ENCODE peak calls at places on chromosomes 2 and 18, in four cellular contexts. U, L, O and G are unnamed samples. For H3K4me1, the result is how much of the 10 kb centered on the place peaks cover.

GRCh38 chr2:235850771-235851551 is 317.2 kb downstream of the GBX2 start:
- DNase-seq in U (no peak), L (no peak), O (no peak), G (no peak)

GRCh38 chr18:35131387-35132283 is 90.4 kb downstream of the MAPRE2 start:
- DNase-seq in U (no peak), L (no peak), O (no peak), G (no peak)

GRCh38 chr18:8607776-8608682 is 1.2 kb upstream of the RAB12 start:
- DNase-seq in U (no peak), L (no peak), O (no peak), G (no peak)

GRCh38 chr2:165239230-165239629 is at the start of gene SCN2A:
- DNase-seq in U (no peak), L (no peak), O (peak), G (no peak)

GRCh38 chr2:45771251-45771650 is 119.8 kb downstream of the PRKCE start:
- DNase-seq in U (peak), L (peak), O (no peak), G (no peak)

GRCh38 chr2:173218331-173219056 is 136.2 kb upstream of the CDCA7 start:
- DNase-seq in U (no peak), L (no peak), O (no peak), G (no peak)

GRCh38 chr2:35080231-35080905 is 1275.2 kb upstream of the CRIM1 start:
- DNase-seq in U (no peak), L (no peak), O (peak), G (no peak)

GRCh38 chr18:67783215-67783946 is 266.9 kb upstream of the DSEL start:
- DNase-seq in U (no peak), L (no peak), O (peak), G (no peak)

GRCh38 chr2:12099374-12099773 is 352.9 kb downstream of the LPIN1 start:
- DNase-seq in U (no peak), L (no peak), O (no peak), G (no peak)

GRCh38 chr2:161995553-161996016 is 78.4 kb downstream of the DPP4 start:
- DNase-seq in U (no peak), L (no peak), O (no peak), G (no peak)

GRCh38 chr18:59467497-59467896 is 108.4 kb upstream of the LMAN1 start:
- DNase-seq in U (no peak), L (no peak), O (no peak), G (no peak)

GRCh38 chr18:32773187-32773712 is 427 bp upstream of the KLHL14 start:
- DNase-seq in U (no peak), L (no peak), O (no peak), G (no peak)

GRCh38 chr2:68857855-68858456 is 13.2 kb downstream of the BMP10 start:
- DNase-seq in U (no peak), L (no peak), O (no peak), G (no peak)

GRCh38 chr18:79581911-79582310 is 97.7 kb upstream of the CTDP1 start:
- DNase-seq in U (no peak), L (no peak), O (no peak), G (no peak)

GRCh38 chr2:83582589-83582988 is 876.5 kb downstream of the SUCLG1 start:
- DNase-seq in U (no peak), L (no peak), O (no peak), G (no peak)

GRCh38 chr2:157627594-157628281 is 926 bp downstream of the ACVR1C start:
- DNase-seq in U (peak), L (no peak), O (no peak), G (no peak)

GRCh38 chr2:31055938-31056337 is 82.3 kb downstream of the GALNT14 start:
- DNase-seq in U (no peak), L (no peak), O (no peak), G (no peak)

GRCh38 chr2:8306530-8307351 is 375.1 kb upstream of the ID2 start:
- DNase-seq in U (no peak), L (no peak), O (peak), G (no peak)

GRCh38 chr2:11342561-11343343 is 1.7 kb downstream of the ROCK2 start:
- DNase-seq in U (peak), L (no peak), O (peak), G (no peak)

GRCh38 chr18:26227051-26227672 is 917 bp downstream of the TAF4B start:
- DNase-seq in U (no peak), L (no peak), O (peak), G (no peak)

GRCh38 chr2:10171006-10171800 is 48.7 kb downstream of the RRM2 start:
- DNase-seq in U (no peak), L (no peak), O (no peak), G (no peak)

GRCh38 chr18:51668101-51668500 is 470.6 kb upstream of the MEX3C start:
- DNase-seq in U (peak), L (peak), O (peak), G (no peak)

GRCh38 chr2:232632904-232633412 is 446 bp upstream of the EFHD1 start:
- DNase-seq in U (no peak), L (no peak), O (peak), G (no peak)

GRCh38 chr2:39875914-39876267 is 96.8 kb upstream of the THUMPD2 start:
- DNase-seq in U (no peak), L (no peak), O (peak), G (no peak)

GRCh38 chr2:128396500-128396891 is 77.8 kb upstream of the HS6ST1 start:
- DNase-seq in U (no peak), L (peak), O (no peak), G (no peak)

GRCh38 chr2:1818404-1818803 is 74.1 kb upstream of the PXDN start:
- DNase-seq in U (no peak), L (no peak), O (peak), G (no peak)

GRCh38 chr18:60053747-60054304 is 154.0 kb downstream of the PMAIP1 start:
- DNase-seq in U (no peak), L (no peak), O (peak), G (no peak)

GRCh38 chr2:159133795-159134194 is 152.7 kb downstream of the WDSUB1 start:
- DNase-seq in U (no peak), L (no peak), O (no peak), G (no peak)

GRCh38 chr2:28663359-28663758 is 88.3 kb upstream of the PPP1CB start:
- DNase-seq in U (no peak), L (no peak), O (peak), G (no peak)

GRCh38 chr2:240869956-240870875 is 1.6 kb downstream of the AGXT start:
- DNase-seq in U (no peak), L (no peak), O (no peak), G (no peak)

GRCh38 chr18:43571078-43571689 is 293.9 kb upstream of the SYT4 start:
- DNase-seq in U (no peak), L (no peak), O (peak), G (no peak)

GRCh38 chr2:102520009-102520408 is 47.0 kb downstream of the SLC9A4 start:
- DNase-seq in U (peak), L (no peak), O (peak), G (no peak)

GRCh38 chr18:10312316-10313015 is 142.0 kb upstream of the APCDD1 start:
- DNase-seq in U (no peak), L (no peak), O (no peak), G (peak)

GRCh38 chr2:72921866-72922265 is 4.5 kb downstream of the EMX1 start:
- DNase-seq in U (no peak), L (no peak), O (no peak), G (no peak)

GRCh38 chr2:6990871-6991270 is 73.7 kb downstream of the RNF144A start:
- DNase-seq in U (no peak), L (no peak), O (no peak), G (no peak)

GRCh38 chr18:6624271-6624670 is 105.2 kb upstream of the ARHGAP28 start:
- DNase-seq in U (no peak), L (no peak), O (no peak), G (no peak)

GRCh38 chr18:48975817-48976649 is 25.3 kb upstream of the SMAD7 start:
- DNase-seq in U (peak), L (peak), O (peak), G (no peak)

GRCh38 chr2:29336741-29337340 is 221.6 kb downstream of the CLIP4 start:
- DNase-seq in U (no peak), L (no peak), O (no peak), G (no peak)

DNA sequence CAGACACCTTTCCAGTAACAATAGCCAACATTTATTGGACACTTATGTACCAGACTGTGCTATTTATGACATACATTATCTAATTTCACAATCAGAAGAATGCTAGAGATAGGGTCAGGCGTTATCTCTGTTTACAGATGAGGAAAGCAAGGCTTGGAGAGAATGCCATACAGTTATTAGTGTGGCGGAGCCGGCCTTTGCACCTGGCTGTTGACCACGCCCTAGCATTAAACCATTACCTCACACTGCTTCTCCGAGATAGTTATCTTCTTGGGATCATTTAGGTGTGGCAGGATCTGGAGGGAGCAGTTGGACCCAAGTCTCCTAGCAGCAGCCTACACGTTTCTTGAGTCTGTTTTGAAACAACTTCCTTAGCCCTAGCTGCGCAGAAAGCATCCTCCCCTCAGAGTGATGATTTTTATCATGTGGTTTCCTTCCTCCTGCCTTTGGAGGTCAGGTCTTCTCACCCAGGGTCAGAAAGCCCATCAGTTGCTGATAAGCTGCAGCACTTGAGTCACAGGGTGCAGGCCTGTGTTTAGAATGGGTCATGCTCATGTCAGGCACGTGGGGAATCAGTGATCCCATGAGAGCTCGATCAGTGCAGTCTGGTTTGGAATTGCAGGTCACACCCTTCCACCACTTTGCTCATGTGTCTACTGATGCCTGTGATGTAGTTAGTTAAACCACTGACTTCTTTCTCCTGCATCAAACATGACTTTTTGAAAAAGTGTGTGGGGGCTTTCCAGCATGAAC is 118.2 kb downstream of the SPTBN1 start:
- DNase-seq in U (peak), L (no peak), O (peak), G (no peak)
- H3K4me1 ChIP-seq in U (half or more), L (half or more), O (half or more), G (half or more)

DNA sequence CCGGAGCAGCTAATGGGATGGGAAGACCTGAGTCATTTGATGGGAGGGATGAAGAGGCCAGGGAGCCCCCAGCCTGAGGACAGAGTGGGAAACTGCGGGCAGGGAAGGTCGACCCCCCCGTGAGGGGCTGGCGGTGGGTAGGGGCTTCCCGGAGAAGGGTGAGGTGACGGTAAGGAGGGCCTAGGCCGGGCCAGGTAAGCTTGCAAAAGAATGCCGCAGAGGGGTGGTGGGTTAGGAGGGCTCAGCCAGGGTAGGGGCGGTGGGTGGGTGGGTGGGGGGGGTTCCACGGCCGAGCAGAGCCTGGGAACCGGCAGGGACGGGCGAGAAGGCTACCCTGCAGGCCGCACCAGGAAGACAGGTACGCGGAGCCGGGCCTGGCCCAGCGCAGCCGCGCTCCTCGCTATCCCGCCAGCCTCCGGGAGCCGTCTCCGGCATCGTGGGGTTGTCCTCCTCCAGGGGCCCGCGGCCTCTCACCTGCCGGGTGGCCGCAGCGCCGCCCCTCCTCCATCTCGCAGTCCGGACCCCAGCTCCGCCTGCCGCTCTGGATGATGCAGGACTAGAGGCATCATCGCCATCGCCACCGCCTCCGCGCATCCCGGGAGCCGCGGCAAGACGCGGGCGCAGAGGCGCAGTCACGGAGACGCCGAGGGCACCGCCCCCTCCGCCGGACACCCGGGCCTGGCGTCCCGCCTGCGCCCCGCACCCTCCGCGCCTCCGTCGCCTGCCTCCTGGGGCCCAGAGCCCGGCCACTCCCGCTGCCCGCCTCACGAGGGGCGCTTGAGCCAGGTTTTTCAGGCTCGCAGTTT is at the start of gene GPR75:
- DNase-seq in U (no peak), L (peak), O (no peak), G (no peak)
- H3K4me3 ChIP-seq in U (peak), L (peak), O (no peak), G (peak)

GRCh38 chr2:191870744-191871143 is 23.9 kb upstream of the CAVIN2 start:
- DNase-seq in U (no peak), L (no peak), O (peak), G (no peak)
- TF ChIP-seq CTCF in U (no peak), L (peak), O (no peak), G (no peak)

GRCh38 chr2:64914735-64915509 is 74.3 kb upstream of the SLC1A4 start:
- DNase-seq in U (no peak), L (no peak), O (no peak), G (no peak)
- H3K4me1 ChIP-seq in U (under half), L (under half), O (under half), G (under half)

GRCh38 chr2:48009256-48009655 is 103.0 kb upstream of the FBXO11 start:
- DNase-seq in U (no peak), L (no peak), O (no peak), G (no peak)

GRCh38 chr2:48006094-48006493 is 99.8 kb upstream of the FBXO11 start:
- DNase-seq in U (no peak), L (no peak), O (peak), G (no peak)

DNA sequence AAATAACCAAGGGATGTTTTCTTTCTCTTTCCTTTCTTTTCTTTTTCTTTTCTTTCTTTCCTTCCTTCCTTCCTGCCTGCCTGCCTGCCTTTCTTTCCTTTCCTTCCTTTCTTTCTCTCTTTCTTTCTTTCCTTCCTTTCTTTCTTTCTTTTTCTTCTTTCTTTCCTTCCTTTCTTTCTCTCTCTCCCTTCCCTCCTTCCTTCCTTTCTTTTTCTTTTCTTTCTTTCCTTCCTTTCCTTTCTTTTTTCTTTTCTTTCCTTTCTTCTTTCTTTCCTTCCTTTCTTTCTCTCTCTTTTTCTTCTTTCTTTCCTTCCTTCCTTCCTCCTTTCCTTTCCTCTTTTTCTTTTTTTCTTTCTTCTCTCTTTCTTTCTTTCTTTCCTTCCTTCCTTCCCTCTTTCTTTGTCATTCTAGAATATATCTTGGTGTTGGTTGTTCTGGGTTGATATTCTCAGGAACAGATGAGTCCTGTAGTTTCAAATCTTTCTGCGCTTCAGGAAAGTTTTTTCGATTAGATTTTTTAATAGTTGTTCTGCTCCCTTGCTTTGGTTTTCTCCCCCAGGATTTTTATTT is 101.5 kb upstream of the FBXO11 start:
- DNase-seq in U (no peak), L (no peak), O (no peak), G (no peak)
- H3K4me3 ChIP-seq in U (no peak), L (no peak), O (no peak), G (no peak)

GRCh38 chr2:187658952-187659525 is 104.8 kb upstream of the TFPI start:
- DNase-seq in U (no peak), L (no peak), O (peak), G (no peak)
- TF ChIP-seq CTCF in U (no peak), L (peak), O (no peak), G (no peak)

GRCh38 chr18:63107171-63107850 is 212.3 kb downstream of the BCL2 start:
- DNase-seq in U (no peak), L (no peak), O (no peak), G (no peak)
- H3K4me1 ChIP-seq in U (under half), L (under half), O (under half), G (under half)

GRCh38 chr18:58446661-58447060 is 182.2 kb downstream of the ALPK2 start:
- DNase-seq in U (no peak), L (no peak), O (no peak), G (no peak)
- H3K4me3 ChIP-seq in U (no peak), L (no peak), O (no peak), G (no peak)

GRCh38 chr2:116737951-116738350 is 1076.5 kb upstream of the DDX18 start:
- DNase-seq in U (no peak), L (no peak), O (no peak), G (no peak)
- TF ChIP-seq CTCF in U (no peak), L (no peak), O (no peak), G (no peak)

DNA sequence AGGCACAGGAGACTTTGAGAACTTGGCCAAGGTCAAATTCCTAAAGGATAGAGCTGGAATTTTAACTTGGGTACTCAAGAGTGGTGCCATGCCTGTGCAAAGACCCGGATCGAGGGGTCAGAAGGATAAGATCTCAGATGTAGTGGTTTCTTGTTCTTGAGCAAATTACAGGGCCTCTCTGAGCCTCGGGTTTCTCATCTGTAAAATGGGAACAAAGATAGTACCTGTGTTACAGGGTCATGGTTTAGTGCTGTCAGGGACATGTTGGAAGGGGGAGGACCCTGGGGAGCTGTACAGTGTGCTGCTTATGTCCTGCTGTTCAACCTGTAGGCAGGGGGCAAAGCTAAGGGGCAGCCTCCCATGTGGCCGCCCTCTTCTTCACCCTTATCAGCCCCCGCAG is 173.5 kb upstream of the HAAO start:
- DNase-seq in U (no peak), L (no peak), O (no peak), G (no peak)
- H3K4me1 ChIP-seq in U (under half), L (under half), O (under half), G (half or more)